ENCODE peak calls at places on chromosome 6, in eight cellular contexts. One of them, this sample, is unnamed.

GRCh38 chr6:128508588-128509296 is 11.7 kb downstream of the PTPRK start:
- DNase-seq in AG04449: peak
- DNase-seq in tibial artery: no peak
- DNase-seq in left ventricle myocardium inferior: no peak
- DNase-seq in heart right ventricle: no peak
- DNase-seq in IMR-90: peak
- DNase-seq in lower lobe of right lung: no peak
- DNase-seq in fibroblast of lung: peak
- DNase-seq in this sample: peak

GRCh38 chr6:109019911-109020310 is 74.7 kb downstream of the SESN1 start:
- DNase-seq in AG04449: no peak
- DNase-seq in lower lobe of right lung: no peak
- DNase-seq in fibroblast of lung: no peak
- DNase-seq in IMR-90: no peak
- DNase-seq in tibial artery: no peak
- DNase-seq in heart right ventricle: no peak
- DNase-seq in left ventricle myocardium inferior: no peak
- DNase-seq in this sample: no peak

GRCh38 chr6:13760948-13761347 is 49.3 kb upstream of the RANBP9 start:
- DNase-seq in IMR-90: peak
- DNase-seq in lower lobe of right lung: no peak
- DNase-seq in heart right ventricle: no peak
- DNase-seq in AG04449: no peak
- DNase-seq in left ventricle myocardium inferior: no peak
- DNase-seq in fibroblast of lung: peak
- DNase-seq in tibial artery: peak
- DNase-seq in this sample: no peak

GRCh38 chr6:139380611-139381010 is 6.2 kb upstream of the CITED2 start:
- DNase-seq in lower lobe of right lung: no peak
- DNase-seq in tibial artery: no peak
- DNase-seq in fibroblast of lung: no peak
- DNase-seq in IMR-90: no peak
- DNase-seq in left ventricle myocardium inferior: no peak
- DNase-seq in heart right ventricle: no peak
- DNase-seq in AG04449: no peak
- DNase-seq in this sample: no peak

GRCh38 chr6:16167219-16167618 is 38.3 kb downstream of the MYLIP start:
- DNase-seq in IMR-90: no peak
- DNase-seq in left ventricle myocardium inferior: no peak
- DNase-seq in tibial artery: no peak
- DNase-seq in AG04449: no peak
- DNase-seq in fibroblast of lung: no peak
- DNase-seq in heart right ventricle: no peak
- DNase-seq in lower lobe of right lung: no peak
- DNase-seq in this sample: no peak

GRCh38 chr6:44404022-44404714 is 16.7 kb downstream of the CDC5L start:
- DNase-seq in lower lobe of right lung: no peak
- DNase-seq in IMR-90: no peak
- DNase-seq in fibroblast of lung: no peak
- DNase-seq in heart right ventricle: no peak
- DNase-seq in AG04449: no peak
- DNase-seq in tibial artery: no peak
- DNase-seq in left ventricle myocardium inferior: no peak
- DNase-seq in this sample: no peak

GRCh38 chr6:149231786-149232185 is 85.7 kb upstream of the TAB2 start:
- DNase-seq in tibial artery: no peak
- DNase-seq in lower lobe of right lung: no peak
- DNase-seq in left ventricle myocardium inferior: no peak
- DNase-seq in AG04449: no peak
- DNase-seq in IMR-90: peak
- DNase-seq in heart right ventricle: no peak
- DNase-seq in fibroblast of lung: no peak
- DNase-seq in this sample: no peak

GRCh38 chr6:90892271-90892670 is 305.4 kb upstream of the MAP3K7 start:
- DNase-seq in AG04449: no peak
- DNase-seq in left ventricle myocardium inferior: no peak
- DNase-seq in tibial artery: no peak
- DNase-seq in fibroblast of lung: no peak
- DNase-seq in IMR-90: no peak
- DNase-seq in heart right ventricle: no peak
- DNase-seq in lower lobe of right lung: no peak
- DNase-seq in this sample: no peak

GRCh38 chr6:26217714-26218075 is 130.5 kb downstream of the HFE start:
- DNase-seq in lower lobe of right lung: no peak
- DNase-seq in left ventricle myocardium inferior: no peak
- DNase-seq in fibroblast of lung: peak
- DNase-seq in AG04449: no peak
- DNase-seq in tibial artery: no peak
- DNase-seq in heart right ventricle: no peak
- DNase-seq in IMR-90: no peak
- DNase-seq in this sample: no peak

DNA sequence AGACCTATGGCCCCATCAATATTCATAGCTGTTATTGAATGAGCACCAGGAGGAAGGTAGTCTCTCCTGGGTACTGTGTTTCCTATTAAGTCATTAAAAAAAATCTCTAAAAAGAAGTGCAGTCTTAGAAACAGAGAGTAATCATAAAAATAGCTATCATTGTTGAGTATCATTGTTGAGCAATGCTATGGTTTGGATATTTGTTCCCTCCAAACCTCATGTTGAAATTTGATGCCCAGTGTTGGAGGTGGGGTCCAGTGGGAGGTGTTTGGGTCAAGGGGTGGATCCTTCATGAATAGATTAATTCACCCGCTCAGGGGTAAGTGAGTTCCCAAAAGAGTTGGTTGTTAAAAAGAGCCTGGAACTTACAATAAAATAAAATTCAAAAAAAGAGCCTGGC is 88.1 kb upstream of the IYD start:
- DNase-seq in heart right ventricle: no peak
- DNase-seq in AG04449: no peak
- DNase-seq in lower lobe of right lung: no peak
- DNase-seq in left ventricle myocardium inferior: no peak
- DNase-seq in fibroblast of lung: no peak
- DNase-seq in IMR-90: no peak
- DNase-seq in tibial artery: no peak
- DNase-seq in this sample: no peak
- H3K4me3 ChIP-seq in heart right ventricle: no peak
- H3K4me3 ChIP-seq in AG04449: no peak
- H3K4me3 ChIP-seq in lower lobe of right lung: no peak
- H3K4me3 ChIP-seq in left ventricle myocardium inferior: no peak
- H3K4me3 ChIP-seq in fibroblast of lung: no peak
- H3K4me3 ChIP-seq in IMR-90: no peak
- H3K4me3 ChIP-seq in tibial artery: no peak
- H3K4me3 ChIP-seq in this sample: no peak

GRCh38 chr6:19911223-19911622 is 74.1 kb downstream of the ID4 start:
- DNase-seq in lower lobe of right lung: no peak
- DNase-seq in left ventricle myocardium inferior: no peak
- DNase-seq in AG04449: no peak
- DNase-seq in heart right ventricle: no peak
- DNase-seq in tibial artery: no peak
- DNase-seq in IMR-90: no peak
- DNase-seq in fibroblast of lung: no peak
- DNase-seq in this sample: no peak
- H3K4me3 ChIP-seq in lower lobe of right lung: no peak
- H3K4me3 ChIP-seq in left ventricle myocardium inferior: no peak
- H3K4me3 ChIP-seq in AG04449: no peak
- H3K4me3 ChIP-seq in heart right ventricle: no peak
- H3K4me3 ChIP-seq in tibial artery: no peak
- H3K4me3 ChIP-seq in IMR-90: no peak
- H3K4me3 ChIP-seq in fibroblast of lung: no peak
- H3K4me3 ChIP-seq in this sample: no peak

DNA sequence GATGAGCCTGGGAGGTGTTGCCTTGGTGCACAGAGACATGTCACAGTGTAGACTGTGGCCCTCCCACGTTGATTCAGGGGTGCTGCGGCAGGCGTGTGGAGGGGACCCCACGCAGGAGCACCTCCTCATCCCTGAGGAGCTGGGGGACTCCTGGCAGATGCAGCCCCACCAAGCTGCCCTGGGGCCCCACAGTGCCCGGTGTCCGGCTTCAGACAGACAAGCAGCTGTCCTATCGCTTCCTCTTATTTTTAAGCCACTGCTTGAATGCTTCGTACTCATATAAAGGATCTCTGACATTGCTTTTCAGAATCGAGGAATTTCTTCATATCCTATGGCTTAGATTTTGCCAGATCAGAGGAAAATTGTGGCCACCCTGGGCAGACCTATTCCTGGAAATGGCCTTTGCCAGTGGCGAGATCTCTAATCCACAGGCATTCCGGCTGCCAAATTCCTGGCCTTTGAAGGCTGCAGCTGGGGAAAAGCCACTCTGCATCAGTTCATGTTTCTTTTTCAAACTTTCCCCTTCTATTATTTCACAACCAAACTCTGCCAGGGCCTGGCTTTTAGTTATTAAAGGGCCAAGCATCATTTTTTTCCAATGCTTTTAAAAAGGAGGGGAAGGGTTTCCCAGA is 337.0 kb downstream of the THBS2 start:
- DNase-seq in AG04449: no peak
- DNase-seq in IMR-90: no peak
- DNase-seq in tibial artery: peak
- DNase-seq in lower lobe of right lung: no peak
- DNase-seq in left ventricle myocardium inferior: peak
- DNase-seq in fibroblast of lung: peak
- DNase-seq in heart right ventricle: no peak
- DNase-seq in this sample: no peak
- H3K4me3 ChIP-seq in AG04449: no peak
- H3K4me3 ChIP-seq in IMR-90: no peak
- H3K4me3 ChIP-seq in tibial artery: no peak
- H3K4me3 ChIP-seq in lower lobe of right lung: no peak
- H3K4me3 ChIP-seq in left ventricle myocardium inferior: no peak
- H3K4me3 ChIP-seq in fibroblast of lung: no peak
- H3K4me3 ChIP-seq in heart right ventricle: no peak
- H3K4me3 ChIP-seq in this sample: no peak

GRCh38 chr6:57174511-57174907 is 2.4 kb downstream of the BAG2 start:
- DNase-seq in left ventricle myocardium inferior: no peak
- DNase-seq in AG04449: no peak
- DNase-seq in fibroblast of lung: no peak
- DNase-seq in lower lobe of right lung: no peak
- DNase-seq in heart right ventricle: no peak
- DNase-seq in IMR-90: no peak
- DNase-seq in tibial artery: no peak
- DNase-seq in this sample: no peak
- H3K4me3 ChIP-seq in left ventricle myocardium inferior: peak
- H3K4me3 ChIP-seq in AG04449: peak
- H3K4me3 ChIP-seq in fibroblast of lung: peak
- H3K4me3 ChIP-seq in lower lobe of right lung: peak
- H3K4me3 ChIP-seq in heart right ventricle: peak
- H3K4me3 ChIP-seq in IMR-90: peak
- H3K4me3 ChIP-seq in tibial artery: peak
- H3K4me3 ChIP-seq in this sample: no peak

DNA sequence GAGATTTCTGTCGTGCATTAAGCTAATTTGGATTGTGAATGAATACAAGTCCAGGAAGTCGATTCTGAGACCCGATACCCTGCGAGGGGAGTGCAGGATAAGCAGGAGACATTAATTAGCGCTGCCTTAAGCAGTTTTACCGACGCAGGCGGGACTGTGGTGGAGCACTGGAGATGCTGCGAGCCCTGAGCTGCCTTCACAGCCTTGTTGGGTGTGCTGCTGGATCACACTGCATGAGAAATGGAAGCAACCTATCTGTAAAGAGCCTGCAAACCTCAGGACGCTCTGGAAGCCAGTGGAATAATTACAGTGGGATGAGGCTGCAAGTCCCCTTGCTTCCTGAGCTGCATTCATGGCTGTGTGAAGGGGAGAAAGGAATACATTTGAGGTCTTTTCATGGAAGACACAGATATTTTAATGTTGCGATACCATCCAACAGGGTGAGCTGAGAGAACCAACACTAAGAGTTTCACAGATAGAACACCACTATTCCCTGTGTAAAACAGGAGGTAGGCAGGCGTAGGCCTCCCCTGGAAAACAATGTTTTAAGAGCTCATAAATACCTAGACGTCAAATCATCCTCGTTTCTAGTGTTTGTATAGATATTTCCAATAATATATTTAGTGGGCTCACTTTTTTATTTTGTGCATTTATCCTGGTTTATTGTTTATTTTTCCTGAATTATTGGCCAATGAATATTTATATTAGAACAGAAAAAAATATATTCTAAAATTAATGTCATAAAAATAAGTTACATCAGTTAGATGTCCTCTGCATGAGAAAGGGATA is 380.8 kb downstream of the C6orf118 start:
- DNase-seq in left ventricle myocardium inferior: no peak
- DNase-seq in fibroblast of lung: peak
- DNase-seq in heart right ventricle: no peak
- DNase-seq in AG04449: no peak
- DNase-seq in lower lobe of right lung: no peak
- DNase-seq in tibial artery: no peak
- DNase-seq in IMR-90: no peak
- DNase-seq in this sample: no peak
- H3K4me3 ChIP-seq in left ventricle myocardium inferior: peak
- H3K4me3 ChIP-seq in fibroblast of lung: no peak
- H3K4me3 ChIP-seq in heart right ventricle: no peak
- H3K4me3 ChIP-seq in AG04449: no peak
- H3K4me3 ChIP-seq in lower lobe of right lung: no peak
- H3K4me3 ChIP-seq in tibial artery: no peak
- H3K4me3 ChIP-seq in IMR-90: no peak
- H3K4me3 ChIP-seq in this sample: no peak

GRCh38 chr6:30063315-30063714 is 2.2 kb downstream of the POLR1H start:
- DNase-seq in AG04449: no peak
- DNase-seq in heart right ventricle: no peak
- DNase-seq in left ventricle myocardium inferior: no peak
- DNase-seq in lower lobe of right lung: no peak
- DNase-seq in IMR-90: no peak
- DNase-seq in tibial artery: no peak
- DNase-seq in fibroblast of lung: no peak
- DNase-seq in this sample: no peak

GRCh38 chr6:30060982-30061765 is at the start of gene POLR1H:
- DNase-seq in lower lobe of right lung: peak
- DNase-seq in heart right ventricle: peak
- DNase-seq in fibroblast of lung: peak
- DNase-seq in AG04449: peak
- DNase-seq in IMR-90: peak
- DNase-seq in tibial artery: peak
- DNase-seq in left ventricle myocardium inferior: peak
- DNase-seq in this sample: peak

GRCh38 chr6:30061766-30062458 is 847 bp downstream of the POLR1H start:
- DNase-seq in IMR-90: peak
- DNase-seq in tibial artery: no peak
- DNase-seq in left ventricle myocardium inferior: no peak
- DNase-seq in AG04449: no peak
- DNase-seq in heart right ventricle: no peak
- DNase-seq in lower lobe of right lung: no peak
- DNase-seq in fibroblast of lung: peak
- DNase-seq in this sample: no peak

GRCh38 chr6:30062471-30063178 is 1.6 kb downstream of the POLR1H start:
- DNase-seq in heart right ventricle: no peak
- DNase-seq in lower lobe of right lung: no peak
- DNase-seq in AG04449: no peak
- DNase-seq in IMR-90: no peak
- DNase-seq in fibroblast of lung: no peak
- DNase-seq in tibial artery: no peak
- DNase-seq in left ventricle myocardium inferior: no peak
- DNase-seq in this sample: no peak

DNA sequence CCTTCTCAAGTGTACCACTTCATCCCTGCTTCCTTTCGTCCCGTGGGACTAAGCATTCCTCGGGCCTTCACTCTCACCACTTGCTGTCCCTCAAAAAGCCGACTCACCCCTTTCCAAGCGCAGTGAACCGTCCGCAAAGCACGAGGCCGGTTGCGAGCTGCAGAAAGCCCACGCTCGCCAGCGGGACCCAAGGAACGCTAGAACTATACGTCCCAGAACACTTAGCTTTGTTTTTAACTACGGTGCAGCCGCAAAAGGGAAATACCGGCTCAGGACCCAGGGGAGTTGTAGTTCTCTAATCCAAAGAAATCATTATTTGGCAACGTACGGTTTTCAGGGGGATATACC is 457 bp upstream of the POLR1H start:
- DNase-seq in heart right ventricle: peak
- DNase-seq in IMR-90: peak
- DNase-seq in lower lobe of right lung: peak
- DNase-seq in left ventricle myocardium inferior: no peak
- DNase-seq in tibial artery: peak
- DNase-seq in AG04449: no peak
- DNase-seq in fibroblast of lung: peak
- DNase-seq in this sample: no peak
- H3K4me3 ChIP-seq in heart right ventricle: peak
- H3K4me3 ChIP-seq in IMR-90: peak
- H3K4me3 ChIP-seq in lower lobe of right lung: peak
- H3K4me3 ChIP-seq in left ventricle myocardium inferior: peak
- H3K4me3 ChIP-seq in tibial artery: peak
- H3K4me3 ChIP-seq in AG04449: peak
- H3K4me3 ChIP-seq in fibroblast of lung: peak
- H3K4me3 ChIP-seq in this sample: peak